ENCODE peak calls at places on chromosomes 11 and 22, in seven cellular contexts. V is K562, S is H1, M is GM12878, N is stomach, E is transverse colon, O is sigmoid colon. P is an unnamed sample.
A peak's percentile ranks its signal among the peaks of the same experiment; 100 is the strongest.

GRCh38 chr22:44437493-44438015 is 60.5 kb downstream of the RTL6 start:
- DNase-seq in V (no peak), S (no peak), M (no peak), N (no peak), E (no peak), O (peak; percentile 25), P (no peak)

GRCh38 chr11:104830080-104830479 is 68.2 kb downstream of the CASP12 start:
- DNase-seq in V (no peak), S (no peak), M (no peak), N (no peak), E (no peak), O (no peak), P (no peak)

GRCh38 chr11:108959124-108959761 is 294.4 kb downstream of the DDX10 start:
- DNase-seq in V (no peak), S (no peak), M (no peak), N (no peak), E (no peak), O (no peak), P (no peak)

GRCh38 chr11:528815-529728 is 6.3 kb downstream of the HRAS start:
- DNase-seq in V (peak; percentile 14), S (no peak), M (no peak), N (no peak), E (no peak), O (no peak), P (no peak)

GRCh38 chr11:67450796-67451657 is 1.5 kb downstream of the GPR152 start:
- DNase-seq in V (no peak), S (no peak), M (no peak), N (no peak), E (no peak), O (no peak), P (no peak)

GRCh38 chr22:47862394-47862793 is 1099.9 kb downstream of the TBC1D22A start:
- DNase-seq in V (no peak), S (no peak), M (no peak), N (no peak), E (no peak), O (no peak), P (peak; percentile 87)

GRCh38 chr11:33452806-33453205 is 195.6 kb downstream of the HIPK3 start:
- DNase-seq in V (no peak), S (no peak), M (no peak), N (no peak), E (no peak), O (no peak), P (peak; percentile 60)

GRCh38 chr22:31243339-31244043 is 31.4 kb downstream of the LIMK2 start:
- DNase-seq in V (no peak), S (no peak), M (no peak), N (no peak), E (no peak), O (no peak), P (no peak)

GRCh38 chr11:11607772-11608171 is 14.0 kb downstream of the GALNT18 start:
- DNase-seq in V (no peak), S (no peak), M (no peak), N (no peak), E (no peak), O (no peak), P (peak; percentile 70)

GRCh38 chr11:126332221-126332711 is 23.2 kb upstream of the ST3GAL4 start:
- DNase-seq in V (no peak), S (no peak), M (no peak), N (no peak), E (no peak), O (no peak), P (no peak)

GRCh38 chr11:75298191-75298590 is 53.3 kb downstream of the ARRB1 start:
- DNase-seq in V (no peak), S (no peak), M (no peak), N (no peak), E (no peak), O (no peak), P (no peak)

GRCh38 chr11:45278721-45279120 is 7.4 kb downstream of the SYT13 start:
- DNase-seq in V (no peak), S (no peak), M (no peak), N (no peak), E (no peak), O (no peak), P (no peak)

GRCh38 chr11:12787847-12788246 is 113.6 kb downstream of the TEAD1 start:
- DNase-seq in V (no peak), S (no peak), M (no peak), N (no peak), E (no peak), O (no peak), P (no peak)

GRCh38 chr22:43004362-43005035 is 10.4 kb downstream of the PACSIN2 start:
- DNase-seq in V (no peak), S (no peak), M (no peak), N (no peak), E (peak; percentile 64), O (no peak), P (no peak)

GRCh38 chr11:117618956-117619355 is 178.1 kb downstream of the DSCAML1 start:
- DNase-seq in V (no peak), S (no peak), M (no peak), N (no peak), E (no peak), O (peak; percentile 57), P (no peak)

GRCh38 chr22:19679476-19680099 is 34.7 kb upstream of the SEPTIN5 start:
- DNase-seq in V (peak; percentile 99), S (no peak), M (no peak), N (peak; percentile 60), E (peak; percentile 27), O (peak; percentile 75), P (no peak)

GRCh38 chr11:32310218-32310601 is 125.1 kb downstream of the WT1 start:
- DNase-seq in V (no peak), S (no peak), M (no peak), N (peak; percentile 57), E (no peak), O (no peak), P (no peak)

GRCh38 chr22:22201185-22201924 is 43.2 kb upstream of the VPREB1 start:
- DNase-seq in V (peak; percentile 95), S (peak; percentile 19), M (no peak), N (peak; percentile 48), E (peak; percentile 64), O (peak; percentile 74), P (no peak)

GRCh38 chr11:86876716-86877234 is 76.4 kb downstream of the PRSS23 start:
- DNase-seq in V (no peak), S (no peak), M (no peak), N (no peak), E (no peak), O (no peak), P (no peak)

GRCh38 chr22:49422668-49423067 is 405.0 kb downstream of the BRD1 start:
- DNase-seq in V (no peak), S (no peak), M (no peak), N (no peak), E (no peak), O (no peak), P (no peak)

GRCh38 chr22:43435851-43436535 is 24.2 kb downstream of the MPPED1 start:
- DNase-seq in V (no peak), S (no peak), M (no peak), N (peak; percentile 88), E (no peak), O (no peak), P (no peak)

GRCh38 chr22:31496735-31497146 is 405 bp downstream of the SFI1 start:
- DNase-seq in V (no peak), S (no peak), M (no peak), N (no peak), E (peak; percentile 52), O (peak; percentile 76), P (no peak)

GRCh38 chr11:88231894-88232482 is 56.7 kb upstream of the RAB38 start:
- DNase-seq in V (no peak), S (no peak), M (no peak), N (no peak), E (no peak), O (no peak), P (no peak)

GRCh38 chr11:5736396-5736795 is at the start of gene OR56B1:
- DNase-seq in V (no peak), S (no peak), M (no peak), N (no peak), E (no peak), O (no peak), P (no peak)

GRCh38 chr11:94934362-94934761 is 39.0 kb downstream of the CWC15 start:
- DNase-seq in V (no peak), S (no peak), M (no peak), N (no peak), E (no peak), O (no peak), P (no peak)

GRCh38 chr22:40006641-40007040 is 11.9 kb downstream of the FAM83F start:
- DNase-seq in V (no peak), S (no peak), M (no peak), N (no peak), E (no peak), O (no peak), P (no peak)
- TF ChIP-seq EP300 in V (no peak), S (no peak), M (no peak), N (no peak), E (no peak), O (no peak), P (no peak)

DNA sequence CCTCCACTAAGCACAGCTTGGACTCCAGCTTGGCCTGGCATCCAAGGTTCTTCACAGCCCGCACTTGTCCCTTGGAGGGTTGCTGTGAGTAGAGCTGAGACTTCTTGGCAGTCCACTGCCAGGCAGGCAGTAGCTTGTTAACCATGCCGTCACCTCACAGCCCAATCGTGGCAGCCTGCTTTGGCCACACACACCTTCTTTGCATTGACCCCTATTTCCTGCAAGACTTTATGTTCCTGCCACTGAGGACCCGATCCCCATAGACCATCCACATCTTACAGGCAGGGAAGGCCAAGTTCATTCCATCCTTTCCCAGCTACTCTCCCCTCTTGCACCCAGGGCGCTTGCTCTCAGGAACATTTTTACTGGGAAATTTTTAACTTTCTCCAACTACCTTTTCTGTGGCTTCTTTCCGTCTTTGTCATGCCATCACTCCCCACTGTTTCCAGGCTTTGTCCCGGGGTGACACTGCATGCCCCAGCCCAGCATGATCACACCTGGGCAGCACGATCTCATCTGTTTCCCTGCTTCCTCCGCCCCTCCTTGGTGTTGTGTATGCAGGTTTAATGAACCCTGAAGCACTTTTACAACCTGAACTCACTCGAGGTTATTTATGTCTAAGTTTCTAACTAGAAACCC is 2.6 kb upstream of the PYGM start:
- DNase-seq in V (no peak), S (no peak), M (no peak), N (peak; percentile 24), E (no peak), O (peak; percentile 65), P (no peak)
- TF ChIP-seq POLR2A in V (peak; percentile 74), S (peak; percentile 46), M (peak; percentile 85), N (no peak), E (no peak), O (no peak), P (no peak)

GRCh38 chr11:13891911-13892310 is 70.6 kb upstream of the SPON1 start:
- DNase-seq in V (peak; percentile 20), S (no peak), M (no peak), N (no peak), E (no peak), O (no peak), P (no peak)
- TF ChIP-seq POLR2AphosphoS5 in V (no peak), S (no peak), M (no peak), N (no peak), E (no peak), O (no peak), P (no peak)

DNA sequence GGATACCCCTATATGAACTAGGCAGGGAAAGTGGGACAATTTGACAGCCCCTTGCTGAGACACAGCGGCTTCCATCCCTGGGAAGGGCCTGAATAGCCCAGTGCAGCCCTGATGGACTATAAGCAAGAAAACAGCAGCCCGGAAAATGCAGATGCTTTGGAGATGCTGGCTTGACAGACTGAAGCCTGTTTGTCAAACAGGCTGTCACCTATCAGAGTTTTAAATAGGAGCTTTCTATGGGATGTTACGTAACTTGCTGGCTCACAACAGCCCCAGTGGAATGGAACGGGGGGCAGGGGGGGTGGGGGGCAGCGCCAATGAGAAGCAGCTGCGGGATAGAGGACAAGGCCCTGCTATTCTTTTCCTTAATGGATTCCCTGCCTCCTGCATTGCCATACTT is 91.9 kb upstream of the NTM start:
- DNase-seq in V (no peak), S (no peak), M (no peak), N (no peak), E (no peak), O (no peak), P (no peak)
- TF ChIP-seq EP300 in V (no peak), S (no peak), M (no peak), N (no peak), E (no peak), O (no peak), P (no peak)

P was measured in esophagus muscularis mucosa.